ENCODE peak calls at places on chromosomes 2 and 18, in six cellular contexts. J is adipocyte, E is HCT116, Q is T-cell, N is HEK293T, R is body of pancreas. W is an unnamed sample.

GRCh38 chr2:176999331-176999730 is 213.3 kb upstream of the HNRNPA3 start:
- DNase-seq in J (peak), E (no peak), Q (no peak), N (no peak), R (no peak), W (no peak)

GRCh38 chr2:28750316-28751101 is 1.1 kb upstream of the PPP1CB start:
- DNase-seq in J (peak), E (no peak), Q (no peak), N (peak), R (peak), W (peak)

GRCh38 chr2:119367472-119368099 is 809 bp downstream of the DBI start:
- DNase-seq in J (peak), E (no peak), Q (peak), N (peak), R (peak), W (peak)

GRCh38 chr18:22604390-22604985 is 186.8 kb upstream of the CTAGE1 start:
- DNase-seq in J (no peak), E (no peak), Q (no peak), N (no peak), R (peak), W (no peak)

GRCh38 chr2:74841663-74842062 is 7.7 kb downstream of the HK2 start:
- DNase-seq in J (no peak), E (no peak), Q (no peak), N (no peak), R (no peak), W (no peak)

GRCh38 chr2:177972782-177973181 is 99.8 kb downstream of the PDE11A start:
- DNase-seq in J (no peak), E (no peak), Q (no peak), N (no peak), R (no peak), W (peak)

GRCh38 chr2:7011376-7012083 is 94.3 kb downstream of the RNF144A start:
- DNase-seq in J (peak), E (no peak), Q (no peak), N (no peak), R (no peak), W (no peak)

GRCh38 chr2:220090050-220090449 is 462.6 kb downstream of the SLC4A3 start:
- DNase-seq in J (peak), E (no peak), Q (no peak), N (no peak), R (no peak), W (no peak)

GRCh38 chr18:46497129-46497528 is 159.9 kb downstream of the LOXHD1 start:
- DNase-seq in J (peak), E (no peak), Q (no peak), N (peak), R (no peak), W (peak)

GRCh38 chr2:207952564-207953345 is 72.6 kb downstream of the PLEKHM3 start:
- DNase-seq in J (no peak), E (no peak), Q (no peak), N (no peak), R (no peak), W (peak)

GRCh38 chr2:62505109-62505508 is 886 bp downstream of the TMEM17 start:
- DNase-seq in J (no peak), E (no peak), Q (no peak), N (no peak), R (no peak), W (no peak)

GRCh38 chr2:45237128-45237527 is 227.9 kb upstream of the SIX2 start:
- DNase-seq in J (no peak), E (no peak), Q (no peak), N (no peak), R (no peak), W (no peak)

GRCh38 chr18:46385124-46385523 is 271.9 kb downstream of the LOXHD1 start:
- DNase-seq in J (no peak), E (no peak), Q (no peak), N (no peak), R (no peak), W (no peak)

GRCh38 chr2:205462681-205463345 is 219.5 kb upstream of the NRP2 start:
- DNase-seq in J (peak), E (no peak), Q (no peak), N (no peak), R (no peak), W (no peak)

GRCh38 chr2:26011990-26012856 is 21.7 kb upstream of the RAB10 start:
- DNase-seq in J (peak), E (peak), Q (no peak), N (peak), R (peak), W (peak)

GRCh38 chr2:121689356-121689755 is 40.1 kb upstream of the CLASP1 start:
- DNase-seq in J (peak), E (no peak), Q (no peak), N (peak), R (peak), W (no peak)

GRCh38 chr2:101806123-101806522 is 108.6 kb downstream of the MAP4K4 start:
- DNase-seq in J (peak), E (peak), Q (no peak), N (no peak), R (no peak), W (no peak)

GRCh38 chr2:240217431-240218301 is 77.2 kb upstream of the OTOS start:
- DNase-seq in J (no peak), E (peak), Q (no peak), N (no peak), R (no peak), W (peak)

GRCh38 chr2:28639836-28640235 is 111.8 kb upstream of the PPP1CB start:
- DNase-seq in J (no peak), E (no peak), Q (no peak), N (no peak), R (peak), W (no peak)

GRCh38 chr2:64262068-64262467 is 117.8 kb upstream of the PELI1 start:
- DNase-seq in J (no peak), E (no peak), Q (no peak), N (no peak), R (peak), W (peak)

GRCh38 chr2:176494949-176495353 is 225.7 kb downstream of the MTX2 start:
- DNase-seq in J (no peak), E (no peak), Q (no peak), N (no peak), R (peak), W (no peak)

GRCh38 chr2:164785447-164785846 is 56.2 kb downstream of the COBLL1 start:
- DNase-seq in J (peak), E (no peak), Q (no peak), N (no peak), R (no peak), W (no peak)

GRCh38 chr2:109435866-109436634 is 177.7 kb downstream of the SEPTIN10 start:
- DNase-seq in J (peak), E (no peak), Q (no peak), N (no peak), R (no peak), W (no peak)

GRCh38 chr2:30074023-30074422 is 72.8 kb upstream of the YPEL5 start:
- DNase-seq in J (peak), E (no peak), Q (no peak), N (no peak), R (no peak), W (no peak)

GRCh38 chr2:206424134-206424533 is 19.2 kb upstream of the ADAM23 start:
- DNase-seq in J (peak), E (no peak), Q (no peak), N (no peak), R (no peak), W (no peak)

GRCh38 chr18:54215069-54215468 is 9.4 kb downstream of the MBD2 start:
- DNase-seq in J (peak), E (no peak), Q (no peak), N (no peak), R (no peak), W (no peak)

GRCh38 chr2:240960309-240960962 is 38.0 kb upstream of the SNED1 start:
- DNase-seq in J (peak), E (no peak), Q (no peak), N (no peak), R (peak), W (no peak)

GRCh38 chr2:150110548-150110947 is 376.9 kb downstream of the RND3 start:
- DNase-seq in J (no peak), E (no peak), Q (no peak), N (no peak), R (no peak), W (no peak)

GRCh38 chr18:45365835-45366234 is 249.4 kb upstream of the SLC14A2 start:
- DNase-seq in J (peak), E (no peak), Q (no peak), N (no peak), R (no peak), W (no peak)

GRCh38 chr2:148720501-148720998 is 76.0 kb downstream of the EPC2 start:
- DNase-seq in J (peak), E (no peak), Q (no peak), N (no peak), R (no peak), W (no peak)

GRCh38 chr18:36337679-36338419 is 40.3 kb downstream of the FHOD3 start:
- DNase-seq in J (no peak), E (no peak), Q (no peak), N (no peak), R (no peak), W (no peak)